ENCODE peak calls at places on chromosomes 3 and 15, in ten cellular contexts. B is aorta; E is HTR-8/SVneo; C is stomach; G is heart left ventricle; K is uterus; H is stimulated activated CD8-positive, alpha-beta memory T cell treated with anti-CD3 and anti-CD28 coated beads, Interleukin-15, amount 100 ng/mL, for 4 hours; U is transverse colon; O is NK-92 treated with Interleukin-12 subunit alpha and Interleukin-12 subunit beta, amount 100 ng/mL, for 24 hours; F is ecto neural progenitor cell. S is an unnamed sample.

GRCh38 chr3:124174463-124174862 is 182.5 kb upstream of the ROPN1 start:
- DNase-seq in B (no peak), E (peak), C (no peak), G (no peak), K (peak), H (no peak), U (no peak), O (no peak), F (no peak), S (no peak)

GRCh38 chr3:122952509-122952908 is 75.1 kb downstream of the SEMA5B start:
- DNase-seq in B (no peak), E (peak), C (no peak), G (no peak), K (no peak), H (no peak), U (no peak), O (no peak), F (no peak), S (no peak)

GRCh38 chr15:71282086-71282485 is 166.8 kb downstream of the THSD4 start:
- DNase-seq in B (no peak), E (peak), C (no peak), G (no peak), K (peak), H (no peak), U (no peak), O (no peak), F (no peak), S (no peak)

GRCh38 chr15:88604381-88604951 is 16.7 kb upstream of the AEN start:
- DNase-seq in B (no peak), E (no peak), C (no peak), G (no peak), K (no peak), H (no peak), U (no peak), O (no peak), F (no peak), S (no peak)

GRCh38 chr15:71931261-71931660 is 120.9 kb downstream of the NR2E3 start:
- DNase-seq in B (no peak), E (no peak), C (no peak), G (no peak), K (no peak), H (no peak), U (no peak), O (no peak), F (no peak), S (no peak)

GRCh38 chr3:177062052-177062732 is 135.1 kb downstream of the TBL1XR1 start:
- DNase-seq in B (no peak), E (no peak), C (no peak), G (no peak), K (no peak), H (no peak), U (no peak), O (no peak), F (no peak), S (no peak)

GRCh38 chr3:71744738-71745137 is 8.9 kb upstream of the GPR27 start:
- DNase-seq in B (no peak), E (no peak), C (no peak), G (no peak), K (no peak), H (no peak), U (no peak), O (no peak), F (no peak), S (no peak)

GRCh38 chr15:77402740-77403379 is 17.0 kb downstream of the PEAK1 start:
- DNase-seq in B (no peak), E (no peak), C (no peak), G (no peak), K (no peak), H (no peak), U (no peak), O (no peak), F (no peak), S (no peak)

GRCh38 chr15:100785181-100786138 is 94.2 kb upstream of the ALDH1A3 start:
- DNase-seq in B (peak), E (no peak), C (no peak), G (no peak), K (no peak), H (no peak), U (no peak), O (no peak), F (peak), S (peak)

GRCh38 chr3:13740795-13741194 is 139.1 kb downstream of the WNT7A start:
- DNase-seq in B (no peak), E (no peak), C (no peak), G (no peak), K (no peak), H (no peak), U (no peak), O (no peak), F (no peak), S (no peak)

GRCh38 chr3:151962371-151962770 is 88.9 kb downstream of the SUCNR1 start:
- DNase-seq in B (no peak), E (no peak), C (no peak), G (no peak), K (no peak), H (no peak), U (no peak), O (no peak), F (no peak), S (no peak)

GRCh38 chr3:110454066-110454465 is 617.5 kb upstream of the NECTIN3 start:
- DNase-seq in B (no peak), E (no peak), C (no peak), G (no peak), K (no peak), H (no peak), U (no peak), O (no peak), F (no peak), S (no peak)

GRCh38 chr15:40421246-40422157 is 15.9 kb downstream of the IVD start:
- DNase-seq in B (peak), E (peak), C (peak), G (peak), K (peak), H (peak), U (peak), O (no peak), F (peak), S (peak)

GRCh38 chr3:157418104-157418503 is 18.5 kb upstream of the PTX3 start:
- DNase-seq in B (no peak), E (no peak), C (no peak), G (no peak), K (no peak), H (no peak), U (no peak), O (no peak), F (no peak), S (no peak)

GRCh38 chr3:179666436-179667035 is 13.7 kb downstream of the USP13 start:
- DNase-seq in B (no peak), E (no peak), C (peak), G (peak), K (no peak), H (no peak), U (no peak), O (no peak), F (no peak), S (peak)

GRCh38 chr15:56653787-56654186 is 79.5 kb downstream of the ZNF280D start:
- DNase-seq in B (no peak), E (no peak), C (no peak), G (no peak), K (no peak), H (no peak), U (no peak), O (no peak), F (no peak), S (no peak)